ENCODE peak calls at places on chromosomes 3 and 15, in nine cellular contexts. I, O, S, K, Y, V, Q, H and E are unnamed samples.

GRCh38 chr3:132593241-132593949 is 3.7 kb upstream of the ACKR4 start:
- DNase-seq in I (no peak), O (no peak), S (peak; percentile 56), K (no peak), Y (no peak), V (no peak), Q (no peak), H (no peak), E (no peak)

GRCh38 chr15:66456211-66456610 is 41.4 kb downstream of the SNAPC5 start:
- DNase-seq in I (no peak), O (no peak), S (no peak), K (no peak), Y (no peak), V (no peak), Q (no peak), H (peak; percentile 81), E (no peak)

GRCh38 chr3:105647047-105647446 is 221.8 kb downstream of the CBLB start:
- DNase-seq in I (no peak), O (peak; percentile 55), S (peak; percentile 91), K (no peak), Y (no peak), V (peak; percentile 69), Q (no peak), H (peak; percentile 92), E (no peak)

GRCh38 chr3:103613738-103614137 is 1178.9 kb downstream of the ZPLD1 start:
- DNase-seq in I (no peak), O (no peak), S (no peak), K (no peak), Y (no peak), V (no peak), Q (no peak), H (no peak), E (no peak)

GRCh38 chr3:173893066-173893465 is 495.5 kb downstream of the NLGN1 start:
- DNase-seq in I (no peak), O (no peak), S (peak; percentile 93), K (no peak), Y (no peak), V (no peak), Q (no peak), H (peak; percentile 87), E (no peak)

GRCh38 chr3:125461896-125462295 is 58.1 kb downstream of the SNX4 start:
- DNase-seq in I (no peak), O (no peak), S (no peak), K (no peak), Y (no peak), V (no peak), Q (no peak), H (no peak), E (no peak)

GRCh38 chr3:25448750-25449684 is 21.0 kb downstream of the RARB start:
- DNase-seq in I (no peak), O (peak; percentile 81), S (peak; percentile 54), K (peak; percentile 69), Y (no peak), V (no peak), Q (no peak), H (no peak), E (peak; percentile 64)

GRCh38 chr3:1726741-1727140 is 371.9 kb upstream of the CNTN4 start:
- DNase-seq in I (no peak), O (peak; percentile 5), S (no peak), K (no peak), Y (no peak), V (no peak), Q (no peak), H (no peak), E (no peak)

GRCh38 chr3:136916200-136916599 is 41.6 kb upstream of the IL20RB start:
- DNase-seq in I (no peak), O (no peak), S (no peak), K (no peak), Y (peak; percentile 18), V (no peak), Q (no peak), H (peak; percentile 13), E (no peak)

GRCh38 chr15:43094416-43095039 is 11.3 kb downstream of the UBR1 start:
- DNase-seq in I (no peak), O (no peak), S (no peak), K (no peak), Y (no peak), V (no peak), Q (no peak), H (no peak), E (no peak)

GRCh38 chr15:88623061-88623460 is 1.9 kb downstream of the AEN start:
- DNase-seq in I (no peak), O (peak; percentile 54), S (peak; percentile 96), K (no peak), Y (no peak), V (peak; percentile 64), Q (no peak), H (peak; percentile 92), E (no peak)

GRCh38 chr15:79923068-79923514 is 26.3 kb upstream of the MTHFS start:
- DNase-seq in I (peak; percentile 74), O (peak; percentile 89), S (peak; percentile 77), K (peak; percentile 78), Y (peak; percentile 77), V (no peak), Q (peak; percentile 74), H (peak; percentile 49), E (peak; percentile 88)

GRCh38 chr3:79937567-79937966 is 169.8 kb upstream of the ROBO1 start:
- DNase-seq in I (no peak), O (peak; percentile 60), S (no peak), K (peak; percentile 89), Y (peak; percentile 54), V (no peak), Q (no peak), H (peak; percentile 94), E (no peak)

GRCh38 chr3:9036327-9037112 is 73.2 kb upstream of the RAD18 start:
- DNase-seq in I (no peak), O (peak; percentile 33), S (peak; percentile 68), K (no peak), Y (no peak), V (no peak), Q (no peak), H (no peak), E (peak; percentile 54)

GRCh38 chr3:143529018-143529478 is 319.2 kb downstream of the SLC9A9 start:
- DNase-seq in I (no peak), O (no peak), S (peak; percentile 34), K (no peak), Y (no peak), V (no peak), Q (no peak), H (no peak), E (no peak)

GRCh38 chr3:122305818-122306621 is 19.0 kb upstream of the CSTA start:
- DNase-seq in I (peak; percentile 25), O (peak; percentile 56), S (no peak), K (peak; percentile 40), Y (peak; percentile 66), V (peak; percentile 23), Q (no peak), H (peak; percentile 73), E (no peak)

GRCh38 chr15:65903296-65904073 is 34.2 kb downstream of the RAB11A start:
- DNase-seq in I (peak; percentile 27), O (no peak), S (no peak), K (no peak), Y (no peak), V (no peak), Q (no peak), H (peak; percentile 19), E (no peak)

GRCh38 chr15:57133127-57133968 is 214.9 kb downstream of the TCF12 start:
- DNase-seq in I (no peak), O (no peak), S (no peak), K (peak; percentile 92), Y (peak; percentile 48), V (no peak), Q (no peak), H (no peak), E (no peak)

DNA sequence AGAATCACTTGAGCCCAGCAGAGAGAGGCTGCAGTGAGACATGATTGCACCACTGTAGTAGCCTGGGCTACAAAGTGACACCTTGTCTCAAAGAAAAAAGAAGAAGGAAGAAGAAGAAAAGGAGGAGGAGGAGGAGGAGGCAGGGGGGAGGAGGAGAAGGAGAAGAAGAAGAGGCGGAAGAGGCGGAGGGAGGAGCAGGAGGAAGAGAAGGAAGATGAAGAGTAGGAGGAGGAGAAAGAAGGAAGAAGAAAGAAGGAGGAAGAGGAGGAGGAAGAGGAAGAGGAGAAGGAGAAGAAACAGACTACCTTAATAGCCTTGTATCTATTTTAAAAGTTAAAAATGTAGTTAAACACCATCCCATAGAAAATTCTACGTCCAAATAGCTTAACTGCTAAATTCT is 19.1 kb upstream of the ARF4 start:
- DNase-seq in I (no peak), O (no peak), S (no peak), K (no peak), Y (no peak), V (no peak), Q (no peak), H (no peak), E (no peak)
- H2AFZ ChIP-seq in I (no peak overlapping the region), O (no peak overlapping the region), S (no peak overlapping the region), K (no peak overlapping the region), Y (no peak overlapping the region), V (no peak overlapping the region), Q (no peak overlapping the region), H (no peak overlapping the region), E (no peak overlapping the region)

GRCh38 chr3:183148056-183148455 is 14.5 kb downstream of the LAMP3 start:
- DNase-seq in I (no peak), O (no peak), S (peak; percentile 72), K (no peak), Y (no peak), V (no peak), Q (no peak), H (peak; percentile 23), E (no peak)

GRCh38 chr3:183144403-183144802 is 18.1 kb downstream of the LAMP3 start:
- DNase-seq in I (no peak), O (no peak), S (no peak), K (no peak), Y (no peak), V (no peak), Q (no peak), H (no peak), E (no peak)

GRCh38 chr3:183142199-183142598 is 20.3 kb downstream of the LAMP3 start:
- DNase-seq in I (no peak), O (no peak), S (no peak), K (no peak), Y (peak; percentile 55), V (no peak), Q (no peak), H (no peak), E (no peak)
- TF ChIP-seq EZH2phosphoT487 in I (no peak), O (no peak), S (no peak), K (no peak), Y (no peak), V (no peak), Q (no peak), H (no peak), E (no peak)

GRCh38 chr3:64344721-64345207 is 119.5 kb upstream of the PRICKLE2 start:
- DNase-seq in I (no peak), O (peak; percentile 58), S (peak; percentile 93), K (peak; percentile 32), Y (peak; percentile 70), V (no peak), Q (no peak), H (peak; percentile 59), E (no peak)
- H2AFZ ChIP-seq in I (no peak overlapping the region), O (no peak overlapping the region), S (peak overlapping the region; percentile 2), K (peak overlapping the region; percentile 70), Y (no peak overlapping the region), V (no peak overlapping the region), Q (no peak overlapping the region), H (peak overlapping the region; percentile 75), E (peak overlapping the region; percentile 67)

DNA sequence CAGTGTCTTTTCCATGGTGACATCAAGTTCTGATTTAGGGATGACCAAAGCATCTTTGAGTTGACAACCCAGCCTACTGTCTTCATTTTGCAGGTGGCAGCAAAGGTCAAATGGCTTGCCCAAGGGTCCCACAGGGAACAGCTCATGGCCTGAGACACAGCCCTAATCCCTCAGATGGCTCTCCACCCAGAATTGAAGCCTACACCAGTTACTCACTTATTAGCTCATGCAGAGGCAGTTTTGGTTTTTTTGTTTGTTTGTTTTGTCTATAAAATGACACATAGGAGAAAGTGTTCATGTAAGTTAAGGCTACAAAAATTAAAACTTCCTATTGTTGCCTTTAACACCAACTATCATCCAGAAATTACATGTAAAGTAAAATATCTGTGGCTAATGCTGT is 167.9 kb downstream of the OSBPL10 start:
- DNase-seq in I (no peak), O (no peak), S (peak; percentile 9), K (no peak), Y (no peak), V (no peak), Q (no peak), H (no peak), E (no peak)
- TF ChIP-seq EZH2phosphoT487 in I (no peak), O (no peak), S (no peak), K (no peak), Y (no peak), V (no peak), Q (no peak), H (no peak), E (no peak)